ENCODE peak calls at places on chromosomes 13 and 19, in eight cellular contexts. F, U, B, J, I, W, V and C are unnamed samples.

GRCh38 chr19:40270362-40271089 is 14.6 kb downstream of the AKT2 start:
- DNase-seq in F (no peak), U (peak; percentile 68), B (no peak), J (no peak), I (no peak), W (no peak), V (no peak), C (no peak)

GRCh38 chr19:3450796-3451411 is 29.4 kb downstream of the SMIM24 start:
- DNase-seq in F (peak; percentile 99), U (peak; percentile 59), B (peak; percentile 96), J (no peak), I (no peak), W (no peak), V (peak; percentile 61), C (no peak)

GRCh38 chr13:36242761-36243160 is 28.4 kb upstream of the SOHLH2 start:
- DNase-seq in F (no peak), U (no peak), B (no peak), J (no peak), I (no peak), W (no peak), V (no peak), C (no peak)

GRCh38 chr19:55545913-55546495 is 661 bp upstream of the SBK3 start:
- DNase-seq in F (no peak), U (no peak), B (no peak), J (no peak), I (no peak), W (no peak), V (no peak), C (no peak)

GRCh38 chr13:114065141-114065925 is 67.1 kb downstream of the RASA3 start:
- DNase-seq in F (peak; percentile 96), U (peak; percentile 87), B (peak; percentile 98), J (peak; percentile 92), I (peak; percentile 92), W (peak; percentile 90), V (peak; percentile 80), C (peak; percentile 99)

GRCh38 chr13:83065136-83065535 is 817.1 kb downstream of the SLITRK1 start:
- DNase-seq in F (no peak), U (no peak), B (peak; percentile 93), J (no peak), I (no peak), W (no peak), V (peak; percentile 24), C (no peak)

GRCh38 chr13:113664751-113665581 is 2.1 kb upstream of the GRK1 start:
- DNase-seq in F (no peak), U (no peak), B (no peak), J (peak; percentile 43), I (peak; percentile 75), W (no peak), V (peak; percentile 11), C (no peak)

GRCh38 chr13:66446413-66446812 is 783.7 kb downstream of the PCDH9 start:
- DNase-seq in F (no peak), U (no peak), B (no peak), J (no peak), I (no peak), W (no peak), V (no peak), C (no peak)

GRCh38 chr13:33472446-33472845 is 186.9 kb upstream of the STARD13 start:
- DNase-seq in F (no peak), U (no peak), B (no peak), J (no peak), I (no peak), W (no peak), V (no peak), C (no peak)

GRCh38 chr13:73936001-73936400 is 198.2 kb downstream of the KLF12 start:
- DNase-seq in F (peak; percentile 64), U (no peak), B (no peak), J (no peak), I (no peak), W (no peak), V (no peak), C (no peak)

GRCh38 chr19:21604941-21605548 is 99.6 kb downstream of the ZNF429 start:
- DNase-seq in F (peak; percentile 5), U (no peak), B (no peak), J (no peak), I (no peak), W (no peak), V (no peak), C (no peak)

GRCh38 chr19:17625980-17626379 is 62.2 kb downstream of the UNC13A start:
- DNase-seq in F (no peak), U (no peak), B (no peak), J (no peak), I (no peak), W (no peak), V (no peak), C (no peak)

GRCh38 chr19:35592226-35592625 is 6.3 kb downstream of the PMIS2 start:
- DNase-seq in F (peak; percentile 25), U (peak; percentile 57), B (no peak), J (no peak), I (no peak), W (peak; percentile 53), V (no peak), C (peak; percentile 19)

GRCh38 chr19:39845621-39846175 is 481 bp downstream of the FBL start:
- DNase-seq in F (no peak), U (peak; percentile 69), B (no peak), J (no peak), I (peak; percentile 43), W (no peak), V (no peak), C (no peak)

GRCh38 chr13:46402178-46402577 is 15.1 kb upstream of the RUBCNL start:
- DNase-seq in F (no peak), U (no peak), B (no peak), J (no peak), I (no peak), W (no peak), V (no peak), C (no peak)

GRCh38 chr13:106034201-106034600 is 501.3 kb downstream of the EFNB2 start:
- DNase-seq in F (no peak), U (no peak), B (no peak), J (no peak), I (no peak), W (no peak), V (no peak), C (no peak)

GRCh38 chr19:4016486-4016885 is 8.9 kb downstream of the PIAS4 start:
- DNase-seq in F (no peak), U (no peak), B (no peak), J (no peak), I (no peak), W (no peak), V (no peak), C (no peak)

GRCh38 chr13:100245099-100245498 is 156.2 kb downstream of the PCCA start:
- DNase-seq in F (no peak), U (no peak), B (no peak), J (no peak), I (no peak), W (no peak), V (no peak), C (no peak)

GRCh38 chr13:63942372-63942771 is 2526.7 kb upstream of the PCDH20 start:
- DNase-seq in F (no peak), U (no peak), B (no peak), J (no peak), I (no peak), W (no peak), V (no peak), C (no peak)

DNA sequence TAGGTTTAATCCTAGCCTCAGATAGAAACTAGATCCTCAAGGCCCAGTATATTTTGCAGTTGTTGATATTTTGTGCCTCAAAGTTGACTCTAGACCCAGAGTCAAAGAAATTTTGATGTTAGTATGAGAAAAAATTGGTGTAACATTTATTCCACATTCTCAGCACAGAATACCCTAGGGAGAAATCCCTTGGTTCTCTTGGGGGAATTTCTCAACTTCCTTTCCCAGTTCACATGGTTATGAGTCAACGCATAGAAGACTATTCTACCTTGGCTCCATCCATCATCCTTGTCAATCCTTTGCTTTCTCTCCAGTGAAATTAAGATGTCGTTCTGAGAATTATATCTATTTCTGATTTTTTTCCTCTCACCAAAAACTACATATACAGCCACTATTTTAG is 145.3 kb downstream of the POSTN start:
- DNase-seq in F (no peak), U (no peak), B (no peak), J (no peak), I (no peak), W (no peak), V (no peak), C (no peak)
- TF ChIP-seq POLR2AphosphoS5 in F (no peak), U (no peak), B (no peak), J (no peak), I (no peak), W (no peak), V (no peak), C (no peak)

GRCh38 chr13:23455401-23456185 is 22.1 kb upstream of the SACS start:
- DNase-seq in F (no peak), U (no peak), B (peak; percentile 60), J (no peak), I (no peak), W (no peak), V (no peak), C (no peak)
- TF ChIP-seq CTCF in F (no peak), U (no peak), B (no peak), J (no peak), I (no peak), W (no peak), V (no peak), C (no peak)

GRCh38 chr19:13744179-13744578 is 20.1 kb upstream of the MRI1 start:
- DNase-seq in F (peak; percentile 72), U (no peak), B (no peak), J (no peak), I (no peak), W (no peak), V (no peak), C (no peak)

GRCh38 chr19:13748169-13748884 is 16.0 kb upstream of the MRI1 start:
- DNase-seq in F (peak; percentile 42), U (peak; percentile 66), B (no peak), J (no peak), I (no peak), W (no peak), V (peak; percentile 40), C (peak; percentile 21)

GRCh38 chr19:13751436-13751835 is 12.9 kb upstream of the MRI1 start:
- DNase-seq in F (no peak), U (no peak), B (no peak), J (no peak), I (no peak), W (no peak), V (no peak), C (no peak)

GRCh38 chr19:13742756-13743155 is 21.6 kb upstream of the MRI1 start:
- DNase-seq in F (no peak), U (no peak), B (no peak), J (no peak), I (no peak), W (no peak), V (no peak), C (no peak)

DNA sequence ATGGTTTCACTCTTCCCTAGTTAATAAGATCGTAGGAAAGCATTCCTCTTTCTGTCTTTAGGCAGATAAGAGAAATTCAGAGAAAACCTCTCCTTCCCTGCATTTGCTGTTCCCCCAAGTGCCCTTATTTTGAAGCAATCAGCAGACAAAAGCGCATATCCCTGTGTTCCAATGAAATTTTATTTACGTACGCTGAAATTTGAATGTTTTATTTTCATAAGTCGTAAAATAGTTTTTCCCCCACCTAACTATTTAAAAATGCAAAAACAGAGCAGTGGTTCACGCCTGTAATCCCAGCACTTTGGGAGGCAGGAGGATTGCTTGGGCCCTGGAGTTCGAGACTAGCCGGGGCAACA is 17.2 kb upstream of the MRI1 start:
- DNase-seq in F (no peak), U (no peak), B (no peak), J (no peak), I (no peak), W (no peak), V (no peak), C (no peak)
- H3K27ac ChIP-seq in F (no peak overlapping the region), U (no peak overlapping the region), B (peak overlapping the region; percentile 87), J (peak overlapping the region; percentile 90), I (peak overlapping the region; percentile 90), W (peak overlapping the region; percentile 83), V (peak overlapping the region; percentile 88), C (peak overlapping the region; percentile 10)

GRCh38 chr19:38385057-38385803 is 2.6 kb downstream of the GGN start:
- DNase-seq in F (no peak), U (no peak), B (no peak), J (no peak), I (peak; percentile 85), W (no peak), V (no peak), C (no peak)
- TF ChIP-seq POLR2AphosphoS5 in F (no peak), U (no peak), B (no peak), J (peak; percentile 11), I (no peak), W (no peak), V (no peak), C (no peak)